ENCODE peak calls at places on chromosome 15, in four cellular contexts. Y, V, J and C are unnamed samples.

GRCh38 chr15:59166601-59167265 is 39.9 kb upstream of the LDHAL6B start:
- DNase-seq in V (no peak), J (no peak), Y (no peak), C (no peak)

GRCh38 chr15:64883997-64884511 is 27.6 kb upstream of the ANKDD1A start:
- DNase-seq in Y (peak), J (no peak), V (peak), C (peak)

GRCh38 chr15:92112711-92113110 is 259.2 kb downstream of the SLCO3A1 start:
- DNase-seq in V (no peak), Y (no peak), J (no peak), C (no peak)

GRCh38 chr15:91853968-91854943 is 748 bp downstream of the SLCO3A1 start:
- DNase-seq in J (no peak), V (no peak), Y (peak), C (no peak)

GRCh38 chr15:83248151-83248851 is 36.2 kb downstream of the BNC1 start:
- DNase-seq in V (peak), Y (peak), J (peak), C (peak)

GRCh38 chr15:73631915-73632669 is 1.1 kb downstream of the NPTN start:
- DNase-seq in Y (peak), V (no peak), J (peak), C (peak)

GRCh38 chr15:39613271-39613670 is 32.4 kb downstream of the THBS1 start:
- DNase-seq in J (no peak), Y (no peak), V (no peak), C (peak)

GRCh38 chr15:70892912-70893560 is 410 bp downstream of the LRRC49 start:
- DNase-seq in J (no peak), Y (peak), V (no peak), C (peak)

GRCh38 chr15:33941279-33942063 is 26.8 kb upstream of the CHRM5 start:
- DNase-seq in Y (no peak), J (no peak), V (no peak), C (no peak)

GRCh38 chr15:72782993-72783562 is 480 bp downstream of the ADPGK start:
- DNase-seq in Y (no peak), J (no peak), V (peak), C (peak)

GRCh38 chr15:22979699-22980188 is 424 bp downstream of the CYFIP1 start:
- DNase-seq in V (no peak), Y (no peak), J (no peak), C (peak)

GRCh38 chr15:40927497-40928346 is 1.4 kb upstream of the DLL4 start:
- DNase-seq in V (no peak), J (peak), Y (no peak), C (no peak)

GRCh38 chr15:68129072-68129471 is 75.0 kb downstream of the PIAS1 start:
- DNase-seq in Y (no peak), V (no peak), J (no peak), C (no peak)

GRCh38 chr15:29656636-29657475 is 165.4 kb downstream of the TJP1 start:
- DNase-seq in J (peak), Y (peak), V (no peak), C (no peak)

GRCh38 chr15:80567721-80568157 is 127.4 kb upstream of the ABHD17C start:
- DNase-seq in J (peak), V (no peak), Y (peak), C (peak)

GRCh38 chr15:70091649-70092461 is 5.9 kb downstream of the TLE3 start:
- DNase-seq in V (no peak), Y (no peak), J (peak), C (no peak)

GRCh38 chr15:75346796-75347221 is at the start of gene NEIL1:
- DNase-seq in V (no peak), Y (no peak), J (peak), C (no peak)

GRCh38 chr15:29636921-29637320 is 185.3 kb downstream of the TJP1 start:
- DNase-seq in V (no peak), J (no peak), Y (no peak), C (no peak)

GRCh38 chr15:69060744-69061143 is 46.2 kb downstream of the NOX5 start:
- DNase-seq in Y (no peak), J (no peak), V (no peak), C (no peak)

GRCh38 chr15:88513195-88513594 is 33.3 kb downstream of the DET1 start:
- DNase-seq in J (no peak), V (no peak), Y (no peak), C (peak)

GRCh38 chr15:70636540-70637165 is 126.7 kb downstream of the UACA start:
- DNase-seq in J (no peak), V (no peak), Y (peak), C (no peak)

GRCh38 chr15:65323071-65323511 is 18.6 kb downstream of the RNU5B-1 start:
- DNase-seq in J (no peak), V (no peak), Y (no peak), C (peak)

GRCh38 chr15:57393081-57393480 is 16.8 kb downstream of the CGNL1 start:
- DNase-seq in V (no peak), J (no peak), Y (no peak), C (no peak)

GRCh38 chr15:57390583-57390982 is 14.3 kb downstream of the CGNL1 start:
- DNase-seq in J (no peak), Y (no peak), V (no peak), C (no peak)

GRCh38 chr15:57391537-57391936 is 15.2 kb downstream of the CGNL1 start:
- DNase-seq in V (no peak), J (no peak), Y (no peak), C (no peak)

GRCh38 chr15:57398336-57398735 is 22.0 kb downstream of the CGNL1 start:
- DNase-seq in V (no peak), J (no peak), Y (no peak), C (no peak)

GRCh38 chr15:57395292-57395691 is 19.0 kb downstream of the CGNL1 start:
- DNase-seq in J (no peak), V (peak), Y (peak), C (peak)
- TF ChIP-seq ELK1 in J (no peak), V (no peak), Y (no peak), C (no peak)

GRCh38 chr15:31147943-31148621 is 46.6 kb upstream of the TRPM1 start:
- DNase-seq in J (no peak), V (no peak), Y (no peak), C (no peak)
- TF ChIP-seq ELK1 in J (no peak), V (no peak), Y (no peak), C (no peak)

GRCh38 chr15:95265419-95265997 is 1034.1 kb downstream of the MCTP2 start:
- DNase-seq in Y (no peak), J (no peak), V (no peak), C (no peak)

GRCh38 chr15:95269247-95270155 is 1038.1 kb downstream of the MCTP2 start:
- DNase-seq in V (no peak), J (no peak), Y (no peak), C (no peak)

GRCh38 chr15:95267476-95267875 is 1036.1 kb downstream of the MCTP2 start:
- DNase-seq in J (no peak), V (no peak), Y (no peak), C (no peak)

GRCh38 chr15:95263751-95264150 is 1032.4 kb downstream of the MCTP2 start:
- DNase-seq in Y (no peak), J (no peak), V (no peak), C (no peak)

DNA sequence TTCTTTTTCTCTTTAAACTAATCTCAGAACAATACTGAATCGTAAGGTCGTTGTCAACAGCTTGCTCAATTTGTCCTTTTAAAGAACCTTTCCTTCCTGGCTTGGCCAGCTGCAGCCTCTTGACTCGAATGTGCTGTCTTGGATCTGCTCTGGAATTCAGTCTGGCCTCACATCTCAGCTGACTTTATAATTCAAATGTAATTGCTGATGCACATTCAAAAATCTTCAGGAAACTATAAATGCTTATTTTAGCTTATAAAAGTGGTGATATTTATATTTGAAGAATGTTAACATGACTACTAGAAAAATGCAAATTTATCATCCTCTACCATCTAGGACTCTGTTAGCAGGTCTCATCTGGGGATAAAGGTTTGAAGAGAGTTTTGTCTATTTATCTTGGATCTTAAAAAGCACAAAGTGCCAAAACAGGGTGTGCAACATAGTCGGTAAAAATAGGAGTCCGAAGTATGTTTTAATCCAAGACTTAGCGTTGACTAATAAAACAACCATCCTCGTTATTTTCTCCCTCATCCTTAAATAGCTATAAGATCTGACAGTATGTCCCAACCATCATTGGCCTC is 1035.2 kb downstream of the MCTP2 start:
- DNase-seq in V (no peak), Y (no peak), J (no peak), C (peak)
- TF ChIP-seq ELK1 in V (no peak), Y (no peak), J (no peak), C (no peak)

GRCh38 chr15:82126346-82126745 is 80.5 kb upstream of the MEX3B start:
- DNase-seq in J (no peak), V (no peak), Y (no peak), C (no peak)

GRCh38 chr15:82129144-82129692 is 83.4 kb upstream of the MEX3B start:
- DNase-seq in V (no peak), Y (no peak), J (no peak), C (no peak)

GRCh38 chr15:82127581-82127980 is 81.8 kb upstream of the MEX3B start:
- DNase-seq in J (no peak), V (no peak), Y (no peak), C (no peak)

GRCh38 chr15:82129769-82130168 is 84.0 kb upstream of the MEX3B start:
- DNase-seq in Y (peak), V (no peak), J (no peak), C (peak)

GRCh38 chr15:82128401-82129143 is 82.8 kb upstream of the MEX3B start:
- DNase-seq in Y (no peak), V (no peak), J (no peak), C (peak)
- TF ChIP-seq ELK1 in Y (no peak), V (no peak), J (no peak), C (no peak)

GRCh38 chr15:67070892-67071664 is 5.7 kb downstream of the SMAD3 start:
- DNase-seq in V (no peak), Y (no peak), J (no peak), C (peak)

GRCh38 chr15:67070150-67070549 is 4.7 kb downstream of the SMAD3 start:
- DNase-seq in V (no peak), J (no peak), Y (no peak), C (peak)

GRCh38 chr15:67072442-67072841 is 7.0 kb downstream of the SMAD3 start:
- DNase-seq in Y (peak), V (no peak), J (no peak), C (peak)

GRCh38 chr15:67074886-67075229 is 9.5 kb downstream of the SMAD3 start:
- DNase-seq in Y (no peak), J (no peak), V (no peak), C (peak)

GRCh38 chr15:67072951-67073350 is 7.5 kb downstream of the SMAD3 start:
- DNase-seq in Y (no peak), V (no peak), J (no peak), C (peak)
- TF ChIP-seq ELK1 in Y (no peak), V (no peak), J (no peak), C (no peak)

GRCh38 chr15:63236272-63236671 is 41.1 kb upstream of the APH1B start:
- DNase-seq in V (no peak), Y (peak), J (no peak), C (peak)

GRCh38 chr15:63233667-63234419 is 43.6 kb upstream of the APH1B start:
- DNase-seq in V (no peak), J (no peak), Y (peak), C (peak)

GRCh38 chr15:63232943-63233342 is 43.5 kb downstream of the RAB8B start:
- DNase-seq in V (no peak), J (no peak), Y (no peak), C (peak)

GRCh38 chr15:63232400-63232799 is 43.0 kb downstream of the RAB8B start:
- DNase-seq in J (no peak), Y (no peak), V (no peak), C (no peak)

GRCh38 chr15:63234479-63234878 is 42.9 kb upstream of the APH1B start:
- DNase-seq in J (no peak), Y (peak), V (no peak), C (peak)
- TF ChIP-seq ELK1 in J (no peak), Y (no peak), V (no peak), C (no peak)

GRCh38 chr15:101221858-101222257 is 30.0 kb downstream of the CHSY1 start:
- DNase-seq in J (no peak), V (no peak), Y (no peak), C (no peak)

GRCh38 chr15:101215681-101216080 is 36.2 kb downstream of the CHSY1 start:
- DNase-seq in V (no peak), Y (no peak), J (no peak), C (no peak)

GRCh38 chr15:101217446-101217845 is 34.4 kb downstream of the CHSY1 start:
- DNase-seq in Y (no peak), J (peak), V (no peak), C (no peak)

GRCh38 chr15:101220060-101220459 is 31.8 kb downstream of the CHSY1 start:
- DNase-seq in J (no peak), V (no peak), Y (no peak), C (no peak)

DNA sequence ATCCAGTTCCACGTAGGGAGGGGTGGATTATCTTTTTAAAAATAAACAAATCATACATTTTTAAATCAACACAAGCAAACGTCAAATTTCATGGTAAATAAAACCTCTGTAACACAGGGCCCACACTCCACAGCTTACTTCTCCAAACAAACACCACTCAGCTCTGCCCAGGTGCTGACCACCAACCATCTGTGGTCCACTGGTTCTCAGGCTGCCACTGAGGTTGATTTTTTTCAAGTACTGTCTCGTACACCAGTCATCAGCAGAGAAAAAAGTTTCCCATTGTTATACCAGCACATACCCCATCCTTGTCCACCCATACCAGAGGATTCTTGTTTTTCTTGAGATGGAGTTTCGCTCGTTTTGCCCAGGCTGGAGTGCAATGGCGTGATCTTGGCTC is 32.4 kb downstream of the CHSY1 start:
- DNase-seq in Y (no peak), V (no peak), J (no peak), C (peak)
- TF ChIP-seq ELK1 in Y (no peak), V (no peak), J (no peak), C (no peak)

GRCh38 chr15:52228928-52229327 is 37.7 kb upstream of the GNB5 start:
- DNase-seq in J (peak), V (no peak), Y (peak), C (no peak)
- TF ChIP-seq ELK1 in J (no peak), V (no peak), Y (no peak), C (no peak)

GRCh38 chr15:90104551-90104950 is 2.3 kb upstream of the IDH2 start:
- DNase-seq in V (no peak), Y (no peak), J (no peak), C (no peak)
- TF ChIP-seq ELK1 in V (no peak), Y (no peak), J (no peak), C (no peak)

DNA sequence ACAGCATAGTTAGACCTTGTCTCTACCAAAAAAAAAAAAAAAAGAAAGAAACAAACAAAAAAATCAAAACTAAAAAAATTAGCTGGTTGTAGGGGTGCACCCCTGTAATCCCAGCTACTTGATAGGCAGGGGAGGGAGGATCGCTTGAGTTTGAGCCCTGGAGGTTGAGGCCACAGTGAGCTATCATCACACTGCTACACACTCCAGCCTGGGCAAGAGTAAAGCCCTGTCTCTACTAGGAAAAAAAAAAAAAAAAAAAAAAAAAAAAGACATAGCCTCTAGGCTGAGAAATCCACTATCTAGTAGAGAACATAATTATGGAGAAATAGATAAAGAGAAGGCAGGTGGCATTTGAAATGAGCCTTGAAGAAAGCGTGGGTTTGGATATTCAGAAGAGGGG is 2.2 kb upstream of the CHRNA5 start:
- DNase-seq in J (no peak), V (no peak), Y (no peak), C (no peak)
- TF ChIP-seq ELK1 in J (no peak), V (no peak), Y (no peak), C (no peak)